ENCODE peak calls at places on chromosome 17, in four cellular contexts. F is stomach, A is GM12891, C is sigmoid colon. R is an unnamed sample.

GRCh38 chr17:74712301-74712700 is 422 bp downstream of the CD300LF start:
- DNase-seq in F (no peak), A (no peak), C (no peak), R (no peak)

GRCh38 chr17:28225271-28225670 is 93.7 kb upstream of the TMEM97 start:
- DNase-seq in F (no peak), A (no peak), C (no peak), R (no peak)

GRCh38 chr17:42578282-42578869 is 847 bp upstream of the PSMC3IP start:
- DNase-seq in F (peak), A (peak), C (peak), R (peak)

GRCh38 chr17:80287806-80288579 is 27.3 kb downstream of the RNF213 start:
- DNase-seq in F (no peak), A (no peak), C (no peak), R (no peak)

GRCh38 chr17:28996554-28997096 is 9.2 kb downstream of the SEZ6 start:
- DNase-seq in F (no peak), A (no peak), C (no peak), R (no peak)

GRCh38 chr17:77319211-77320031 is 178.7 kb downstream of the SEC14L1 start:
- DNase-seq in F (peak), A (no peak), C (peak), R (peak)

GRCh38 chr17:82696916-82697807 is 1.3 kb downstream of the RAB40B start:
- DNase-seq in F (peak), A (no peak), C (no peak), R (no peak)

GRCh38 chr17:78725448-78726021 is 56.5 kb downstream of the CYTH1 start:
- DNase-seq in F (no peak), A (peak), C (no peak), R (no peak)

GRCh38 chr17:44533533-44534246 is 23.6 kb upstream of the FZD2 start:
- DNase-seq in F (peak), A (peak), C (peak), R (peak)

GRCh38 chr17:76314392-76315227 is 6.5 kb upstream of the QRICH2 start:
- DNase-seq in F (no peak), A (no peak), C (peak), R (no peak)

GRCh38 chr17:4500188-4500565 is 1.5 kb downstream of the SPNS2 start:
- DNase-seq in F (no peak), A (no peak), C (no peak), R (no peak)

GRCh38 chr17:4497101-4497824 is 1.4 kb upstream of the SPNS2 start:
- DNase-seq in F (no peak), A (no peak), C (no peak), R (peak)

GRCh38 chr17:4498461-4499397 is at the start of gene SPNS2:
- DNase-seq in F (peak), A (peak), C (no peak), R (peak)

GRCh38 chr17:4501295-4501949 is 2.7 kb downstream of the SPNS2 start:
- DNase-seq in F (no peak), A (no peak), C (no peak), R (peak)

DNA sequence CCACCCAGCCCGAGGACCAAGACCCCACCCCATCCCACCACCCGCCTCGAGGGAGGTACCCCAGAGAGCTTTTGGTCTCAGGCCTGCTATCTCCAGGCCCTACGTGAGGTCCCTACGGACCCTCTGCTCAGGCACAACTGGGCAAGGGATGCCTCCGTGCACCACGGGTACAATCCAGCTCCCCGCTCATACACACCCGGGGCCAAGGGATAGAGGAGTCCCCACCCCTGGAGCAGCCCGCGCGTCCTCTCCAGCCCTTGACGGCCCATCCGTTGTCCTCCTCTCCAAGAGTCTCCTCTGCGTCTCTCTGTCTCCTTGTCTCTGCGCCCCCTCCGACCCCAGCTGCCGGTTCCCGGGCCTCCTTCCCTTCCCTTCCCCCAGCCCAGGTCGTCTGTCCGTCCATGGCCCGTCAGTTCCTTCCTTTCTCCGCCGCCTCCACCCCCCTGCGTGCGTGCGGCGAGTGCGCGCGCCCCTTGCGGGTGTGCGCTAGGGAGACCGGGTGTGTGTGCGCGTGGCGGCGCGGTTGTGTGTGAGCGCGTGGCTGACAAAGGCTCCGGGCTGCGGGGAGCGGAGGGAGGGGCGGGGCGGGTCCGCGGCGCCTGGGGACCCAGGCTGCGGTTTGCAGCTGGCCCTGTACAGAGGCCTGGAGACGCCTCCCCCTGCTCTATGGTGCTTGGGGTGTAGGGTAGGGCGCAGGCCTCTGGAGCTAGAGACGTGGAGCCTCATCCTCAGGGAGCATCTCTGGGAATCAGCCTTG is 928 bp downstream of the SPNS2 start:
- DNase-seq in F (no peak), A (no peak), C (no peak), R (no peak)
- TF ChIP-seq POLR2A in F (no peak), A (no peak), C (no peak), R (no peak)

DNA sequence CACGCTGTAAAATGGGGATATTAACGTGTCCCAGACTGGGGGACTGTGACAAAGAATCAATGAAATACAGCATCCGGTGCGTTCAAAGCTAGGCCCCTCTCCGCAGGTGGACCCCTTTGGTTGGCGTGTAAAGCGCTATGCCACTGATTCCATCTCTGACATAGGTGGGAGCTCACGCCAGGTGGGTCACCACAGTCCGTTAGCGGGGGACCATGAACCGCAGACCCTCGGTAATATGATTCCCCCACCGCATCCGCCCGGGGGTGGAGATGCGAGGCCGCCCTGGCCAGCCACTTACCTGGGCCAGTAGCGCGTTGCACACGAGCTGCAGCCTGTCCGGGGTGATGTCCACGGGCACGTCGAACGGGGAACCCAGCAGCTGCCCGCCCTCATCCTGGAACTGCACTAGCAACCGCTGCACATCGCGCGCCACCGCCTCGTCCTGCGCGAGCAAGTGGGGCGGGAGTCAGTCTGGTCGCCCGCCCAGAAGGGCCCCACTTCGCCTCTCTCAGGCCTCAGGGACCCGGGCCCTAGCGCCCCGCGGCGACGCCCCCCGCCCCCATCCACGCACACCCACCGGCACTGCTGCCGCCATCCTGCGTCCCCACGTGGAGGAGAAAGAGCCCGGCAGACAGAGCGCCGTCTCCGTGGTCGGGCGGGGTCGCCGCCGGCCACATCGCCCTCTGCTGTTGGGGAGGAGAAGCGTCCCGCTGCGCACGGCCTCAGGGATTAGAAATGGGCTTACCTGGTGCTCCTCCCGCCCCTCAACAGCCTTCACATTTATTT is at the start of gene NLE1:
- DNase-seq in F (peak), A (peak), C (peak), R (peak)
- TF ChIP-seq POLR2A in F (no peak), A (no peak), C (no peak), R (peak)

DNA sequence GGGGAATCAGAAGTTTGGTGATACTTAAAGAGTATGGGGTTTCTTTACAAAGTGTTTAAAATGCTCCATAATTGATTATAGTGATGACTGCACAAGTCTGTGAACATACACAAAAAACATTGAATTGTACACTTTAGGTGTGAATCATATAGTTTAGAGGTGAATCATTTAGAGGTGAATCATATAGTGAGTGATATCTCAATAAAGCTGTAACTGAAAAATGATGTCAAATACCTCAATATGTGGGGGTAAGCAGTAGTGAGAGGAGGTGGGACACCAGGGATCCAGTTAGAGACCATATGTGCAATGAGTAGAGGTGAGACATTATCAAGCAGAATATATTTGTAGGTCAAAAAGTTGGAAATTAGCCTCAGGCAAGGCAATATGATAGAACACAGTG is 264.5 kb downstream of the PMP22 start:
- DNase-seq in F (no peak), A (no peak), C (no peak), R (no peak)
- TF ChIP-seq POLR2A in F (no peak), A (no peak), C (no peak), R (no peak)

GRCh38 chr17:16313159-16314090 is 39.8 kb downstream of the CENPV start:
- DNase-seq in F (no peak), A (no peak), C (no peak), R (no peak)
- TF ChIP-seq POLR2A in F (no peak), A (no peak), C (no peak), R (no peak)

GRCh38 chr17:56834380-56835258 is 668 bp downstream of the DGKE start:
- DNase-seq in F (peak), A (peak), C (peak), R (no peak)
- TF ChIP-seq POLR2A in F (no peak), A (no peak), C (no peak), R (no peak)

DNA sequence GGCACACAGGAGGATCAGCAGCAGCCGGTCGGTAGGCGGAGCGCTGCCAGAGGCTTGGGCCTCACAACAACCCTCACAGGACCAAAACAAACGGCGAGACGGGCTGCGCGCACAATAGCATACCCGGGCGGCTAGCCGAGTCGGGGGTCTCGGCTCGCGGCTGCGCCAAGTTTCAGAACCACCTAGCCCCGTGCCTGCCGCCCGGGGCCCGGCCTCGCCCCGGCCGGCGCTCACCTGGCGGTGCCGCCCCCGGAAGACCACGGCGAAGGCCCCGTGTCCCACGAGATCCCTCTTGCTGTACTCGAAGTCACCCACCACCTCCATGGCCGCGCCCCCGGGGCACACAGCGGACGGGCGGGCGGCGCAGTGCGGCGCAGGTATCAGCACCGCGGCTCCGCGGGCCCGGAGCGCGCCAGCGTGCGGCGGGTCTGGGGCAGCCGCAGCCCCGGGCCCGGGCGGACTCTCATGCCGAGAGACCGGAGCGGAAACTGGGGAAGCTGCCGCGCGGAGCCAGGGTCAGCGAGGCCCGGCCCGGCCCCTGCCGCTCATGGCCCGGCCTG is 562 bp downstream of the ULK2 start:
- DNase-seq in F (peak), A (peak), C (peak), R (peak)
- TF ChIP-seq POLR2A in F (no peak), A (no peak), C (no peak), R (peak)

GRCh38 chr17:6392609-6393367 is 42.1 kb downstream of the AIPL1 start:
- DNase-seq in F (no peak), A (no peak), C (no peak), R (no peak)

GRCh38 chr17:6398955-6399354 is 36.0 kb downstream of the AIPL1 start:
- DNase-seq in F (no peak), A (no peak), C (no peak), R (no peak)

GRCh38 chr17:6388416-6388815 is 46.5 kb downstream of the AIPL1 start:
- DNase-seq in F (no peak), A (no peak), C (no peak), R (no peak)

GRCh38 chr17:6394055-6394454 is 40.9 kb downstream of the AIPL1 start:
- DNase-seq in F (no peak), A (no peak), C (no peak), R (no peak)

GRCh38 chr17:6393368-6393952 is 41.5 kb downstream of the AIPL1 start:
- DNase-seq in F (no peak), A (no peak), C (no peak), R (no peak)
- TF ChIP-seq POLR2A in F (no peak), A (no peak), C (no peak), R (no peak)

GRCh38 chr17:39153541-39154111 is 2.2 kb upstream of the PLXDC1 start:
- DNase-seq in F (peak), A (no peak), C (peak), R (peak)
- TF ChIP-seq POLR2A in F (no peak), A (no peak), C (no peak), R (no peak)

GRCh38 chr17:59345476-59345875 is 14.0 kb downstream of the YPEL2 start:
- DNase-seq in F (no peak), A (no peak), C (no peak), R (no peak)

GRCh38 chr17:59346876-59347407 is 15.5 kb downstream of the YPEL2 start:
- DNase-seq in F (no peak), A (no peak), C (no peak), R (no peak)

GRCh38 chr17:59346341-59346740 is 14.9 kb downstream of the YPEL2 start:
- DNase-seq in F (no peak), A (no peak), C (no peak), R (no peak)

GRCh38 chr17:59341922-59342321 is 10.5 kb downstream of the YPEL2 start:
- DNase-seq in F (no peak), A (no peak), C (no peak), R (no peak)

DNA sequence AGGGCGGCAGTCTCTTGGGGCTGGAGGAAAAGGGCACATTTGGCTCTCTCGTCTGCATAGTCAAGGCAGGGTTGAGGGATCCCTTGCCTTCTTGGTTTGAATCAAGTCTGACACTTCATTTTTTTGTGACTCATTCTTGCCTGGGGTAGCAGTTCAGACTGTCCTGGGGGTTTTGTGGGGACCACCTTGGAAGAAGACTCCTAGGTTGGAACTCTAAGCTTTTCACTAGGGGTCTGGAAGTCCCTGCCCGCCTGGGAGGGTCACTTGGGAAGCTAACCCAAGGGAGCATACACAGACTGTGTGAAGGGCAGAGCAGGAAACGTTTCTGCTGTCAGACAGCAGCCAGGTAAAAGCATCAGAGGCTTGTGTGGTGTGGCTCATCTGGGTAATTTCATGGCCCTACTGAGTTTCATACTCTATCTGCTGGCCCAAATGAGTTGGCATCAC is 11.2 kb downstream of the YPEL2 start:
- DNase-seq in F (no peak), A (no peak), C (no peak), R (no peak)
- TF ChIP-seq POLR2A in F (no peak), A (no peak), C (no peak), R (no peak)

GRCh38 chr17:47800686-47801085 is 20.9 kb downstream of the OSBPL7 start:
- DNase-seq in F (no peak), A (no peak), C (no peak), R (no peak)
- TF ChIP-seq POLR2A in F (no peak), A (no peak), C (no peak), R (no peak)